ENCODE peak calls at places on chromosomes 16 and 17, in ten cellular contexts. P is foreskin fibroblast; L is AG09319; C is GM20000; B is HFFc6; U is type B pancreatic cell; I is lower lobe of right lung; J is SK-N-SH; N is cardiac muscle cell; E is CD4-positive, alpha-beta T cell. V is an unnamed sample.

GRCh38 chr16:83948914-83949723 is 3.9 kb upstream of the OSGIN1 start:
- DNase-seq in J (no peak), N (no peak), C (no peak), U (no peak), L (no peak), P (no peak), I (no peak), B (no peak), E (no peak), V (no peak)

GRCh38 chr17:681738-682137 is 32.9 kb downstream of the VPS53 start:
- DNase-seq in E (no peak), I (no peak), C (no peak), J (no peak), U (no peak), P (peak; percentile 70), L (peak; percentile 44), B (peak; percentile 64), N (peak; percentile 37), V (no peak)

GRCh38 chr17:2689411-2690164 is 22.0 kb downstream of the CLUH start:
- DNase-seq in N (no peak), P (peak; percentile 15), J (peak; percentile 38), C (peak; percentile 25), I (peak; percentile 50), U (no peak), L (no peak), E (no peak), B (no peak), V (no peak)

GRCh38 chr17:68390888-68391545 is 66.3 kb downstream of the WIPI1 start:
- DNase-seq in L (no peak), U (no peak), N (no peak), J (no peak), C (no peak), B (no peak), P (no peak), E (no peak), I (no peak), V (no peak)

GRCh38 chr17:238071-238963 is 56.9 kb upstream of the DOC2B start:
- DNase-seq in P (no peak), J (no peak), L (no peak), I (peak; percentile 30), B (no peak), U (no peak), E (no peak), C (no peak), N (no peak), V (no peak)

GRCh38 chr16:11253995-11254912 is 1.8 kb downstream of the SOCS1 start:
- DNase-seq in P (no peak), C (peak; percentile 55), U (no peak), J (no peak), L (no peak), E (no peak), N (no peak), I (no peak), B (no peak), V (no peak)

GRCh38 chr16:14310519-14310991 is 239.4 kb downstream of the MRTFB start:
- DNase-seq in I (no peak), B (no peak), J (peak; percentile 44), L (no peak), U (no peak), P (peak; percentile 45), N (peak; percentile 55), E (no peak), C (peak; percentile 64), V (peak; percentile 69)

GRCh38 chr16:5516115-5516514 is 418.5 kb upstream of the EEF2KMT start:
- DNase-seq in J (no peak), N (no peak), C (no peak), P (no peak), B (no peak), E (no peak), U (no peak), I (no peak), L (no peak), V (no peak)

GRCh38 chr17:2158011-2158410 is 103.1 kb downstream of the HIC1 start:
- DNase-seq in J (no peak), P (peak; percentile 96), C (no peak), B (peak; percentile 41), N (peak; percentile 98), I (no peak), U (no peak), L (peak; percentile 86), E (no peak), V (no peak)

GRCh38 chr16:68244903-68245853 is at the start of gene PLA2G15:
- DNase-seq in B (peak; percentile 93), J (peak; percentile 100), E (peak; percentile 96), U (peak; percentile 96), L (peak; percentile 89), P (peak; percentile 99), I (peak; percentile 96), N (peak; percentile 98), C (peak; percentile 97), V (peak; percentile 97)
- TF ChIP-seq CTCF in B (no peak), J (no peak), E (no peak), U (no peak), L (no peak), P (no peak), I (no peak), N (no peak), C (no peak), V (no peak)

GRCh38 chr16:22352726-22353125 is 21.7 kb downstream of the CDR2 start:
- DNase-seq in I (no peak), C (no peak), N (no peak), L (no peak), E (no peak), P (no peak), J (no peak), U (no peak), B (no peak), V (no peak)
- TF ChIP-seq CTCF in I (no peak), C (no peak), N (no peak), L (no peak), E (no peak), P (no peak), J (no peak), U (no peak), B (no peak), V (no peak)

GRCh38 chr17:79778504-79779087 is 648 bp downstream of the CBX2 start:
- DNase-seq in P (no peak), I (peak; percentile 49), E (no peak), J (peak; percentile 87), L (no peak), C (no peak), N (no peak), B (no peak), U (no peak), V (no peak)
- TF ChIP-seq CTCF in P (no peak), I (no peak), E (no peak), J (no peak), L (no peak), C (no peak), N (no peak), B (peak; percentile 16), U (peak; percentile 19), V (no peak)

GRCh38 chr16:87664792-87665191 is 62.5 kb downstream of the JPH3 start:
- DNase-seq in E (no peak), C (no peak), P (no peak), L (no peak), I (no peak), U (no peak), J (no peak), N (no peak), B (no peak), V (no peak)

GRCh38 chr16:87658564-87659225 is 56.4 kb downstream of the JPH3 start:
- DNase-seq in J (no peak), N (no peak), E (no peak), U (no peak), I (no peak), B (no peak), P (no peak), C (no peak), L (no peak), V (no peak)

GRCh38 chr16:87661561-87661960 is 59.3 kb downstream of the JPH3 start:
- DNase-seq in C (peak; percentile 71), P (peak; percentile 70), J (no peak), E (no peak), I (no peak), B (peak; percentile 12), L (no peak), U (no peak), N (peak; percentile 64), V (peak; percentile 69)

GRCh38 chr16:87665193-87665592 is 62.9 kb downstream of the JPH3 start:
- DNase-seq in U (no peak), B (no peak), E (no peak), C (no peak), L (no peak), N (no peak), P (no peak), I (no peak), J (no peak), V (no peak)

GRCh38 chr16:87662254-87663204 is 60.2 kb downstream of the JPH3 start:
- DNase-seq in J (no peak), C (no peak), E (no peak), N (no peak), I (no peak), B (no peak), U (no peak), P (no peak), L (no peak), V (no peak)
- TF ChIP-seq CTCF in J (no peak), C (no peak), E (no peak), N (no peak), I (no peak), B (peak; percentile 23), U (no peak), P (no peak), L (no peak), V (no peak)

GRCh38 chr16:88005148-88005547 is 53.9 kb downstream of the BANP start:
- DNase-seq in N (no peak), E (no peak), U (no peak), I (no peak), L (no peak), J (peak; percentile 61), C (no peak), B (no peak), P (no peak), V (no peak)
- TF ChIP-seq CTCF in N (no peak), E (no peak), U (peak; percentile 59), I (no peak), L (no peak), J (peak; percentile 36), C (no peak), B (peak; percentile 54), P (no peak), V (peak; percentile 25)

DNA sequence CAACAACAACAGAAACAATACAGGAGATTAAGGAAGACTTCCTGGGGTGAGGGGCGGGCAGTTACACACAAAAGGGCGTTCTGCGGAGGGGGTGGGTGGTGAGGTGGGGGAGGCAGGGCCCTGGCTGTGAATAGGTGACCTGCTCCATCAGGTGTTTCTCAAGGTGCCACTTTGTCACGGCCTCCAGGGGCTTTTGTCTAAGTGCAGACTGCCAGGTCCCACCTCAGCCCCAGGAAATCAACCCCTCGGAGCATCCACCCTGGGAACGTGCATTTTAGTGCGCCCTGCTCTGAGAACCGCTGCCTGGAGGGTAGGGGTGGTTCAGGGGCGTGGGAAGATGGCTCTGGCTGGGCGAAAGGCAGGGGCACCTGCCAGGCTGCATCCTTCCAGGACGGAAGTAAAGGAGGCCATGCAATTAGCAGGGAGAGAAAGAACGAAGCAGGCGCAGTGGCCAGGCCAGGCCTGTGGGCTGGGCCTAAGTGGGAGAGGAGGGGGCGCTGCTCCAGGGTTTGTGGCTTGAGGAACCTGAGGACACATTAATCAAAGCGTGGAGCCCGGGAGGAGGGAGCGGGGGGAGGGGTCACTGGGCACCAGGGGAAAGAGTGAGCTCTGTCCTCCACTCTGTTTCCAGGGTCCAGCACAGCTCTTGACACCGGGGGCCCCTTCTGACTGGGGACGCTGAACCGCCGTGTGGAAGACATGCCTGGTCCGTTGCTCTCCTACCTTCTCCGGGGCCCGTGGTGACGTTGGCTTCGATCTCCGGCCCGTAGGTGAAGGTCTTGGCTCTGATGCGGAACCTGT is 49.4 kb upstream of the CDC42EP4 start:
- DNase-seq in U (no peak), B (no peak), P (no peak), E (no peak), J (no peak), I (no peak), C (no peak), N (no peak), L (no peak), V (no peak)
- TF ChIP-seq CTCF in U (no peak), B (no peak), P (no peak), E (no peak), J (no peak), I (no peak), C (no peak), N (no peak), L (no peak), V (no peak)